ENCODE peak calls at places on chromosomes 12 and 14, in ten cellular contexts. H, B, O, Q, W, J, X, C, Y and L are unnamed samples.
A peak's percentile ranks its signal among the peaks of the same experiment; 100 is the strongest.

GRCh38 chr12:76688001-76688400 is 75.9 kb upstream of the ZDHHC17 start:
- DNase-seq in H (peak; percentile 17), B (no peak), O (peak; percentile 45), Q (no peak), W (no peak), J (no peak), X (no peak), C (no peak), Y (no peak), L (no peak)

GRCh38 chr12:85253823-85254222 is 26.2 kb upstream of the ALX1 start:
- DNase-seq in H (no peak), B (no peak), O (no peak), Q (no peak), W (no peak), J (no peak), X (no peak), C (no peak), Y (no peak), L (no peak)

GRCh38 chr12:59182191-59182590 is 261.9 kb upstream of the LRIG3 start:
- DNase-seq in H (no peak), B (no peak), O (no peak), Q (no peak), W (no peak), J (no peak), X (no peak), C (no peak), Y (no peak), L (no peak)

GRCh38 chr12:122887817-122888212 is 8.1 kb downstream of the VPS37B start:
- DNase-seq in H (no peak), B (no peak), O (no peak), Q (no peak), W (no peak), J (no peak), X (no peak), C (no peak), Y (no peak), L (no peak)

GRCh38 chr14:50417853-50418252 is 21.2 kb upstream of the CDKL1 start:
- DNase-seq in H (no peak), B (no peak), O (peak; percentile 31), Q (no peak), W (no peak), J (no peak), X (no peak), C (no peak), Y (no peak), L (no peak)

GRCh38 chr14:23182372-23183014 is 967 bp downstream of the SLC7A8 start:
- DNase-seq in H (no peak), B (no peak), O (no peak), Q (no peak), W (no peak), J (peak; percentile 66), X (peak; percentile 87), C (peak; percentile 19), Y (peak; percentile 38), L (no peak)

GRCh38 chr14:99261916-99262787 is 9.8 kb downstream of the BCL11B start:
- DNase-seq in H (no peak), B (peak; percentile 84), O (no peak), Q (no peak), W (no peak), J (no peak), X (no peak), C (no peak), Y (no peak), L (no peak)

GRCh38 chr12:52082988-52083637 is 3.6 kb downstream of the SMIM41 start:
- DNase-seq in H (peak; percentile 57), B (peak; percentile 75), O (peak; percentile 38), Q (no peak), W (peak; percentile 72), J (peak; percentile 85), X (no peak), C (peak; percentile 71), Y (no peak), L (no peak)

GRCh38 chr14:34750670-34751069 is 36.3 kb upstream of the CFL2 start:
- DNase-seq in H (peak; percentile 21), B (no peak), O (peak; percentile 72), Q (peak; percentile 34), W (no peak), J (no peak), X (no peak), C (no peak), Y (no peak), L (no peak)

GRCh38 chr14:103393687-103394626 is 8.7 kb downstream of the MARK3 start:
- DNase-seq in H (peak; percentile 47), B (no peak), O (peak; percentile 50), Q (no peak), W (no peak), J (no peak), X (no peak), C (no peak), Y (no peak), L (no peak)

GRCh38 chr14:104086661-104087461 is 1.4 kb downstream of the ASPG start:
- DNase-seq in H (no peak), B (no peak), O (no peak), Q (no peak), W (no peak), J (no peak), X (no peak), C (no peak), Y (no peak), L (peak; percentile 77)

GRCh38 chr14:65791551-65791981 is 379.0 kb downstream of the FUT8 start:
- DNase-seq in H (peak; percentile 74), B (peak; percentile 17), O (peak; percentile 47), Q (no peak), W (no peak), J (no peak), X (no peak), C (no peak), Y (no peak), L (no peak)

GRCh38 chr14:74333909-74334308 is 14.4 kb upstream of the VRTN start:
- DNase-seq in H (peak; percentile 75), B (no peak), O (peak; percentile 87), Q (peak; percentile 62), W (no peak), J (no peak), X (no peak), C (no peak), Y (no peak), L (no peak)

GRCh38 chr14:60651936-60652673 is 2.8 kb upstream of the SIX1 start:
- DNase-seq in H (no peak), B (no peak), O (no peak), Q (no peak), W (no peak), J (peak; percentile 70), X (no peak), C (no peak), Y (no peak), L (no peak)

GRCh38 chr12:57095440-57095839 is 6.5 kb downstream of the NAB2 start:
- DNase-seq in H (no peak), B (no peak), O (no peak), Q (no peak), W (no peak), J (no peak), X (peak; percentile 84), C (no peak), Y (no peak), L (no peak)

DNA sequence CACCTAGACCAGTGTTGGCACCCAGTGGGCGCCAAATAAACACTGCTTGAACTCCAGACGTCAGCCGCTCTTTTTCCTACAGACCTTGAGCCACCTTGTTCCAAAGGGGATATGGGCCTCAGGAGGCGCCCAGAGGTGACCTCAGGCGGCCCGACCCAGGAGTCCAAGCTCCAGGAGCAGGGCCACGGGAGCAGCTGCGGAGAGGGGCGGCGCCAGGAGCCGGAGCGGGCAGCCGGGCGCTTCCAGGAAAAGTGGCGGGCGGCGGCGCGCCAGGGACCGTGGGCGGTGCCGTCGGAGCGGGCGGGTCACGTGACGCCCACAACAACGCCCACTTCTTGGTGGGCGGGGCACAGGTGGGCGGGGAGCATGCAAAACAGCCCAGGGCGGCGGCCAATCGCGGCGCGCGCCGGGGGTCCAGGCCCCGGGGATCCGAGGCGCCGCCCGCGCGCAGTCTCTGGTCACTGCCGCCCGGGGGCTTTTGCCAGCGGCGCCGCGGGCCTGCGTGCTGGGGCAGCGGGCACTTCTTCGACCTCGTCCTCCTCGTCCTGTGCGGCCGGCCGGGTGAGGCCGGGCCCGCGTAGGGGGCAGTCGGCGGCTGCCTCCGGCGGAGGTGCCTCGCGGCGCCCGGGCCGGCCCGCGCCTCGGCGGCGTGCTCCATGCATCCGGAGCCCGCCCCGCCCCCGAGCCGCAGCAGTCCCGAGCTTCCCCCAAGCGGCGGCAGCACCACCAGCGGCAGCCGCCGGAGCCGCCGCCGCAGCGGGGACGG is at the start of gene ORAI1:
- DNase-seq in H (peak; percentile 91), B (peak; percentile 95), O (peak; percentile 94), Q (peak; percentile 73), W (peak; percentile 96), J (peak; percentile 98), X (peak; percentile 99), C (peak; percentile 96), Y (peak; percentile 73), L (peak; percentile 96)
- TF ChIP-seq CTCF in H (no peak), B (peak; percentile 42), O (no peak), Q (no peak), W (peak; percentile 39), J (peak; percentile 25), X (no peak), C (no peak), Y (peak; percentile 8), L (no peak)

GRCh38 chr12:41745593-41745992 is 399.1 kb downstream of the GXYLT1 start:
- DNase-seq in H (no peak), B (no peak), O (no peak), Q (no peak), W (no peak), J (no peak), X (no peak), C (no peak), Y (no peak), L (no peak)
- TF ChIP-seq CTCF in H (no peak), B (no peak), O (no peak), Q (no peak), W (no peak), J (no peak), X (no peak), C (no peak), Y (peak; percentile 28), L (no peak)

GRCh38 chr12:71214511-71215285 is 56.9 kb upstream of the TSPAN8 start:
- DNase-seq in H (no peak), B (no peak), O (no peak), Q (no peak), W (no peak), J (no peak), X (no peak), C (no peak), Y (peak; percentile 41), L (no peak)

GRCh38 chr12:71220295-71220694 is 62.5 kb upstream of the TSPAN8 start:
- DNase-seq in H (no peak), B (no peak), O (no peak), Q (no peak), W (no peak), J (no peak), X (no peak), C (no peak), Y (no peak), L (no peak)

GRCh38 chr12:71219224-71219623 is 61.4 kb upstream of the TSPAN8 start:
- DNase-seq in H (no peak), B (no peak), O (no peak), Q (no peak), W (no peak), J (no peak), X (no peak), C (no peak), Y (no peak), L (no peak)

GRCh38 chr12:71216725-71217579 is 59.2 kb upstream of the TSPAN8 start:
- DNase-seq in H (no peak), B (no peak), O (peak; percentile 5), Q (no peak), W (peak; percentile 9), J (no peak), X (no peak), C (peak; percentile 61), Y (no peak), L (no peak)
- TF ChIP-seq CTCF in H (peak; percentile 35), B (peak; percentile 46), O (peak; percentile 25), Q (peak; percentile 5), W (peak; percentile 68), J (peak; percentile 52), X (no peak), C (peak; percentile 67), Y (peak; percentile 41), L (peak; percentile 89)

GRCh38 chr12:12081836-12082497 is 11.2 kb downstream of the BCL2L14 start:
- DNase-seq in H (peak; percentile 51), B (no peak), O (peak; percentile 55), Q (no peak), W (no peak), J (no peak), X (peak; percentile 68), C (peak; percentile 30), Y (no peak), L (no peak)
- TF ChIP-seq CTCF in H (peak; percentile 67), B (peak; percentile 53), O (peak; percentile 29), Q (peak; percentile 17), W (peak; percentile 56), J (peak; percentile 48), X (no peak), C (peak; percentile 15), Y (peak; percentile 24), L (peak; percentile 80)